ENCODE peak calls at places on chromosomes 11 and 22, in four cellular contexts. E, A, V and X are unnamed samples.

GRCh38 chr11:69005183-69005630 is 7.8 kb downstream of the MRGPRF start:
- DNase-seq in V (no peak), A (no peak), E (no peak), X (no peak)

GRCh38 chr11:68116126-68116525 is 5.1 kb downstream of the CHKA start:
- DNase-seq in V (no peak), A (no peak), E (no peak), X (no peak)

GRCh38 chr11:131923309-131923708 is 552.9 kb downstream of the NTM start:
- DNase-seq in V (no peak), E (no peak), A (no peak), X (no peak)

GRCh38 chr22:21837184-21837979 is 30.1 kb downstream of the MAPK1 start:
- DNase-seq in E (no peak), A (no peak), V (peak), X (no peak)

GRCh38 chr11:73271936-73272679 is at the start of gene P2RY6:
- DNase-seq in E (peak), A (no peak), V (no peak), X (no peak)

GRCh38 chr11:114553642-114554041 is 6.0 kb downstream of the NXPE1 start:
- DNase-seq in E (no peak), A (no peak), V (no peak), X (no peak)

GRCh38 chr11:95092549-95093324 is 3.1 kb downstream of the ENDOD1 start:
- DNase-seq in E (peak), V (no peak), A (no peak), X (no peak)

GRCh38 chr11:33531743-33532181 is 168.9 kb downstream of the C11orf91 start:
- DNase-seq in E (no peak), A (peak), V (peak), X (no peak)

GRCh38 chr11:76237914-76238313 is 31.6 kb upstream of the WNT11 start:
- DNase-seq in E (peak), V (no peak), A (no peak), X (no peak)

GRCh38 chr11:74371269-74372039 is 26.8 kb downstream of the PGM2L1 start:
- DNase-seq in A (no peak), V (no peak), E (no peak), X (no peak)

GRCh38 chr11:93905384-93905783 is 55.0 kb upstream of the VSTM5 start:
- DNase-seq in E (no peak), V (peak), A (peak), X (no peak)

GRCh38 chr11:6351782-6352181 is 31.5 kb upstream of the CAVIN3 start:
- DNase-seq in V (no peak), E (no peak), A (no peak), X (no peak)

GRCh38 chr11:63838150-63838681 is 694 bp upstream of the MARK2 start:
- DNase-seq in A (peak), E (no peak), V (no peak), X (no peak)

GRCh38 chr11:94553938-94554337 is 10.2 kb downstream of the FUT4 start:
- DNase-seq in E (peak), A (peak), V (peak), X (no peak)

GRCh38 chr22:32796865-32797573 is 4.5 kb upstream of the TIMP3 start:
- DNase-seq in A (peak), V (peak), E (peak), X (peak)

GRCh38 chr22:32795214-32795596 is 6.3 kb upstream of the TIMP3 start:
- DNase-seq in A (no peak), E (no peak), V (no peak), X (no peak)

GRCh38 chr22:32793604-32794003 is 7.9 kb upstream of the TIMP3 start:
- DNase-seq in A (no peak), E (no peak), V (no peak), X (no peak)

GRCh38 chr22:32791056-32791455 is 10.4 kb upstream of the TIMP3 start:
- DNase-seq in E (no peak), V (no peak), A (no peak), X (no peak)

DNA sequence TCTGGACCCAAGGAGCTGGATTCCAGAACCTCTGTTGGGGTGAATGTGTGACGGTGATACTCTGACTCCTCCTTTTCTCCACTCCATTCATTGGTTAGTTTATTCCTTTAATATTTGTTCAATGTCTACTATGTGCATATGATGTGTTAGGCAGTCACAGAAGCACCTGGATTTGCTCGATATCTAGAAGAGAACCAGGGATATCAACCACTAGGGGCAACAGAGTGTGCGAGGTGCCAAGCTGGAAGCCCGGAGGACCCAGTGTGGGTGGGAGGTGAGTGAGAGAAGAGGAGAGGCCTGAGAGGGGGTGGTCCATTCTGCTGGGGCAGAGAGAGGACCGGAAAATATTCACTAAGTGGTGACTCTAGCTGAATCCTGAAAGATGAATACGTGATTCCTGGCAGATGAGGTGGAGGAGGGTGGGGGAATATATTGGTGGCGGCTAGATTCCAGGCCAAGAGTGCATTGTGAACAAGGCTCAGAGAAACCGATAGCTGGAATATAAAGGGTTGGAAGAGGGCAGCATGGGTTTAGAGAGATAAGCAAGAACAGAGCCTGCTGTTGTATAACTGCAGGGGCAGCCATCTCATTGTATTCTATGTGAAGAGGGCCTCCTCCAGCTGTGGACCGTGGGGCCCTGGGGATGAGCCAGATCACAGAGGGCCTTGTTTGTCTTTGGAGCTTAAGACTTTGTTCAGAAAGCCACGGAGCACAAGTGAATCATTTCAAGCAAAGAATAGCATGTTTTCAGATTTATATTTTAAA is 6.9 kb upstream of the TIMP3 start:
- DNase-seq in A (no peak), E (no peak), V (no peak), X (no peak)
- TF ChIP-seq CTCF in A (no peak), E (peak), V (peak), X (no peak)

GRCh38 chr11:17735823-17736772 is 1.5 kb downstream of the KCNC1 start:
- DNase-seq in E (peak), V (no peak), A (no peak), X (no peak)
- TF ChIP-seq CTCF in E (peak), V (peak), A (no peak), X (peak)

DNA sequence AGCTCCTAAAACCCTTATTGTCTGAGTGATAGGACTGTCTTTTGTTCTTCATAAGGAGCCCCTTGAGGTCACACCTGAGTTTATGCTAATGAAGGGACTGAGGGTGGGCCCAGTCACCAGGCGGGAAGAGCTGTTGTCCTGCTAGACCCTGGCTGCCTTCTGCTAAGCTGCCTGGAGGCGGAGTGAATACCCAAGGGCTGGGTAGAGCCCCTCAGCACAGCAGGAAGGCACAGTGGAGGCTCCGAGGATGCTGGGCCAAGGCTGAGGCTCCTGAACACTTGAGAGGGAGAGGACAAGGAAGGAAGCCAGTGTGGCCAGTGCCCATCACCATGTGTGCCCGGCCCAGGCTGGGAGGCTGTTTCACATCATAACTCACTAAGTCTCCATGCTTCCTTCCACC is 4.9 kb upstream of the PHF21B start:
- DNase-seq in A (no peak), E (no peak), V (no peak), X (no peak)
- TF ChIP-seq CTCF in A (no peak), E (no peak), V (no peak), X (no peak)

DNA sequence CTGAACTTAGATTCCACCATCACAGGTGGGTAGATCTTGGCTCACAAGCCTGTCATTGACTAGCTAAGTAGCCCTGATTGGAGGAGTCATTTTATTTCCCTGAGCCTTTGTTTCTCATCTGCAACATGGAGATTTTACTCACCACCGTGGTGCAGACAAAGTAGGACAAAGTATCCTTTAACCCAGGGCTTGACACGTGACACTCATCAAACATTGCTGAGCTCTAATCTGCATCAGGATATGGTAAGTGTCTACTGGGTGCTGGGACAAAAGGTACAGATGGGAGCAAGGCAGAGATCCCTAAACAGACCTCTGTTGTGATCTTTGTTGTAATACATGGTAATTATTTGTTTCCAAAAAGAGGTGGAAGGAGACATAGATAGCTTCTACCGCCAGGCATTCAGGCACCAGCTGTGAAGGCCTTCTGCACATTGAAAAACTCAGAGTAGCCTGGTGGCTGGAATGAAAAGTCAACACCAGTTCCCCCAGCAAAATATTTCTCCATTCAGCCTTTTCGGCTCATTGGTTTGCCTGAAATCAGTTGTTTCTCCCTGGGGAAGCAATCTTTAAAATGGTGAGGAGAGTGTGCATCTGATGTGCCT is 18.3 kb upstream of the MICAL2 start:
- DNase-seq in V (no peak), E (no peak), A (no peak), X (no peak)
- TF ChIP-seq CTCF in V (peak), E (no peak), A (no peak), X (no peak)

GRCh38 chr11:1520987-1521349 is 34.4 kb upstream of the MOB2 start:
- DNase-seq in V (no peak), A (no peak), E (no peak), X (no peak)
- TF ChIP-seq CTCF in V (no peak), A (no peak), E (no peak), X (no peak)

GRCh38 chr22:39232246-39232645 is 12.5 kb downstream of the PDGFB start:
- DNase-seq in A (no peak), V (no peak), E (no peak), X (no peak)

GRCh38 chr22:39233736-39234120 is 11.1 kb downstream of the PDGFB start:
- DNase-seq in E (no peak), V (no peak), A (no peak), X (no peak)

GRCh38 chr22:39234867-39235687 is 9.7 kb downstream of the PDGFB start:
- DNase-seq in E (no peak), V (no peak), A (peak), X (no peak)

GRCh38 chr22:39232806-39233735 is 11.7 kb downstream of the PDGFB start:
- DNase-seq in V (no peak), E (no peak), A (no peak), X (no peak)

DNA sequence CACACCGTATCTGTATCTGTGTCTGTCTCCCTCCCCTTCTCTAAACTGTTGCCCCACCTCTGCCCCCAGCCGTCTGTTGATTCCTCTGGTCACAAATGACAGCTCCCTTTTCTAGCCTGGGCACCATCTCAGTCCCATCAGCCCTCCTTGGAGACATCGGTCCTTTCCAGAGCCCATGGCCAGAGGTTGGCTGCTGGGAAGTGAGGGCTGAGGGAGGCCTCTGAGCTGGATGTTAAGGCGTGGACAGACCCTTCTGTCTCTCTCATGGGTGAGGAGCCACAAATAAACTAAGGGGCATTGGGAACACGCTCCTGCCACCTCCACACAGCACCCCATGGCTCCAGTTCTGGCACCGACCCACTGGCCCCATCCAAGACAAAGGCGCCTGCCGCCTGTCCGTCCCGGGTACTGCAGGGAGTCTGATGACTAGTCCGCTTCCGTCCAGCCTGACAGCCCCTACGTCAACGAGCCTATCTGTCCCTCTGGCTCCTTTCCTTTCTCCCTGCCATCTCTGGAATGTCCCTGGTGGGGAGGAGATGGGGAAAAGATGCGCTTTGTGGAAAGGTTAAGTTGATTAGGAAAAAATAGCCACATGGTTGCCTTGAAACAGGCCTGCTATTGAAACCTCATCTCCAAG is 10.5 kb downstream of the PDGFB start:
- DNase-seq in V (no peak), E (no peak), A (no peak), X (no peak)
- TF ChIP-seq CTCF in V (no peak), E (no peak), A (no peak), X (no peak)